ENCODE peak calls at places on chromosomes 11 and 22, in five cellular contexts. F is mammary epithelial cell; X is T-helper 1 cell; P is stimulated activated CD4-positive, alpha-beta T cell treated with anti-CD3 and anti-CD28 coated beads, Interleukin-1b, Interleukin-23, amount 100 ng/mL, for 1 hour; Q is astrocyte of the spinal cord. L is an unnamed sample.

GRCh38 chr11:1196516-1197391 is 26.1 kb upstream of the MUC5B start:
- DNase-seq in F (no peak), X (no peak), P (no peak), Q (no peak), L (no peak)

GRCh38 chr11:128467610-128468041 is 119.7 kb downstream of the ETS1 start:
- DNase-seq in F (peak), X (peak), P (no peak), Q (peak), L (no peak)

GRCh38 chr22:21641795-21642583 is at the start of gene SDF2L1:
- DNase-seq in F (peak), X (peak), P (peak), Q (peak), L (peak)

GRCh38 chr11:62804310-62805043 is 763 bp downstream of the NXF1 start:
- DNase-seq in F (peak), X (no peak), P (no peak), Q (peak), L (no peak)

GRCh38 chr11:33692013-33692504 is 8.6 kb downstream of the C11orf91 start:
- DNase-seq in F (peak), X (no peak), P (no peak), Q (peak), L (no peak)

GRCh38 chr22:37906364-37907008 is 389 bp downstream of the MICALL1 start:
- DNase-seq in F (no peak), X (peak), P (no peak), Q (no peak), L (no peak)

GRCh38 chr11:8017894-8018741 is 31.0 kb downstream of the EIF3F start:
- DNase-seq in F (no peak), X (no peak), P (no peak), Q (peak), L (no peak)

GRCh38 chr11:74220376-74220775 is 49.3 kb downstream of the PPME1 start:
- DNase-seq in F (no peak), X (no peak), P (no peak), Q (no peak), L (no peak)